ENCODE peak calls at places on chromosome 7, in ten cellular contexts. U, V, B, M, E, R, F, Y, L and Z are unnamed samples.

GRCh38 chr7:112556633-112557032 is 75.8 kb downstream of the LSMEM1 start:
- DNase-seq in Y (peak), L (no peak), V (no peak), U (no peak), M (peak), B (no peak), R (no peak), E (no peak), F (no peak), Z (no peak)

GRCh38 chr7:26404189-26404996 is 112.7 kb downstream of the SNX10 start:
- DNase-seq in M (no peak), B (no peak), V (no peak), U (no peak), F (no peak), Y (no peak), L (no peak), R (no peak), E (no peak), Z (no peak)

GRCh38 chr7:135620980-135621850 is 41.1 kb upstream of the STMP1 start:
- DNase-seq in F (peak), B (no peak), V (peak), U (peak), M (peak), R (no peak), Y (peak), L (peak), E (peak), Z (no peak)

GRCh38 chr7:98202367-98203195 is 8.7 kb upstream of the BHLHA15 start:
- DNase-seq in V (no peak), L (no peak), M (peak), B (no peak), F (no peak), E (no peak), Y (peak), U (no peak), R (no peak), Z (no peak)

GRCh38 chr7:24349339-24349738 is 65.3 kb downstream of the NPY start:
- DNase-seq in Y (no peak), U (no peak), V (no peak), F (no peak), L (no peak), M (no peak), R (no peak), B (no peak), E (peak), Z (no peak)

GRCh38 chr7:135248546-135248945 is 14.9 kb downstream of the STRA8 start:
- DNase-seq in F (no peak), R (no peak), M (no peak), V (no peak), L (no peak), B (no peak), Y (no peak), E (no peak), U (no peak), Z (peak)

GRCh38 chr7:128352138-128352537 is 8.4 kb upstream of the RBM28 start:
- DNase-seq in B (peak), Y (no peak), E (peak), U (no peak), V (peak), R (peak), L (no peak), F (peak), M (no peak), Z (no peak)

GRCh38 chr7:77327067-77327931 is 88.8 kb downstream of the GSAP start:
- DNase-seq in L (no peak), F (peak), U (peak), E (no peak), Y (no peak), V (peak), B (no peak), M (no peak), R (peak), Z (no peak)

GRCh38 chr7:79504607-79505389 is 51.3 kb upstream of the MAGI2 start:
- DNase-seq in E (peak), M (no peak), L (no peak), U (no peak), V (no peak), Y (no peak), B (peak), F (peak), R (no peak), Z (no peak)

GRCh38 chr7:104855826-104856225 is 158.2 kb upstream of the KMT2E start:
- DNase-seq in Y (no peak), B (no peak), E (no peak), L (no peak), V (no peak), M (no peak), F (no peak), U (no peak), R (no peak), Z (no peak)

GRCh38 chr7:31696270-31696669 is 9.3 kb downstream of the PPP1R17 start:
- DNase-seq in M (no peak), Y (no peak), V (no peak), U (no peak), B (peak), E (no peak), L (no peak), R (no peak), F (no peak), Z (no peak)

GRCh38 chr7:17392846-17393245 is 94.4 kb downstream of the AHR start:
- DNase-seq in V (peak), F (no peak), R (no peak), B (no peak), U (no peak), L (no peak), E (no peak), M (no peak), Y (no peak), Z (no peak)

GRCh38 chr7:125423444-125424155 is 494.0 kb upstream of the POT1 start:
- DNase-seq in V (no peak), U (peak), Y (no peak), L (no peak), E (no peak), R (no peak), M (no peak), B (no peak), F (peak), Z (no peak)

GRCh38 chr7:3880221-3880935 is 579.3 kb downstream of the SDK1 start:
- DNase-seq in U (no peak), Y (no peak), M (no peak), L (no peak), F (no peak), E (no peak), V (no peak), B (no peak), R (no peak), Z (no peak)

GRCh38 chr7:45708046-45708950 is 134.1 kb downstream of the ADCY1 start:
- DNase-seq in U (no peak), F (no peak), R (no peak), Y (no peak), E (no peak), V (no peak), B (peak), M (no peak), L (no peak), Z (no peak)

GRCh38 chr7:50808282-50808888 is 25.7 kb upstream of the GRB10 start:
- DNase-seq in R (no peak), U (no peak), E (no peak), F (no peak), L (no peak), M (no peak), V (no peak), B (no peak), Y (no peak), Z (no peak)

GRCh38 chr7:151565541-151565940 is 45.8 kb upstream of the RHEB start:
- DNase-seq in E (no peak), M (no peak), F (no peak), B (no peak), R (no peak), U (no peak), Y (no peak), V (peak), L (no peak), Z (no peak)

GRCh38 chr7:151114151-151115090 is 28.1 kb downstream of the AGAP3 start:
- DNase-seq in B (no peak), Y (no peak), U (peak), E (peak), L (no peak), F (no peak), R (no peak), M (no peak), V (no peak), Z (no peak)

GRCh38 chr7:77657427-77658331 is 38.6 kb upstream of the RSBN1L start:
- DNase-seq in F (peak), Y (peak), V (peak), L (peak), U (peak), B (no peak), E (peak), R (no peak), M (peak), Z (no peak)

GRCh38 chr7:135904282-135904681 is 72.9 kb downstream of the MTPN start:
- DNase-seq in U (no peak), F (no peak), V (no peak), B (no peak), M (no peak), E (no peak), L (no peak), R (no peak), Y (no peak), Z (no peak)

GRCh38 chr7:157926107-157926506 is 589.3 kb downstream of the DNAJB6 start:
- DNase-seq in Y (no peak), M (no peak), U (no peak), R (no peak), L (no peak), F (no peak), V (no peak), E (no peak), B (no peak), Z (no peak)

GRCh38 chr7:132225216-132226030 is 350.8 kb downstream of the PLXNA4 start:
- DNase-seq in R (no peak), V (no peak), F (no peak), M (no peak), E (no peak), L (peak), U (no peak), B (no peak), Y (no peak), Z (no peak)

GRCh38 chr7:2014391-2015241 is 218.1 kb downstream of the MAD1L1 start:
- DNase-seq in V (no peak), L (no peak), B (peak), Y (no peak), R (peak), E (no peak), U (no peak), F (no peak), M (no peak), Z (no peak)

GRCh38 chr7:71239517-71239916 is 107.6 kb downstream of the GALNT17 start:
- DNase-seq in M (no peak), U (no peak), L (no peak), E (peak), F (no peak), B (peak), Y (no peak), V (no peak), R (no peak), Z (no peak)

GRCh38 chr7:27191716-27192545 is 6.9 kb upstream of the HOXA11 start:
- DNase-seq in M (no peak), V (no peak), R (peak), B (no peak), F (no peak), L (no peak), Y (no peak), U (no peak), E (no peak), Z (no peak)

GRCh38 chr7:1494866-1495563 is 9.2 kb downstream of the INTS1 start:
- DNase-seq in E (no peak), F (no peak), Y (no peak), U (no peak), M (no peak), B (no peak), R (no peak), L (no peak), V (no peak), Z (no peak)

GRCh38 chr7:11458736-11459483 is 373.1 kb downstream of the THSD7A start:
- DNase-seq in M (no peak), F (peak), B (no peak), R (no peak), L (peak), U (peak), V (peak), Y (no peak), E (no peak), Z (no peak)

GRCh38 chr7:133056370-133057238 is 25.3 kb downstream of the CHCHD3 start:
- DNase-seq in B (no peak), V (no peak), F (no peak), E (no peak), U (no peak), Y (peak), L (no peak), M (no peak), R (no peak), Z (no peak)

GRCh38 chr7:2982831-2983230 is 60.8 kb downstream of the CARD11 start:
- DNase-seq in E (no peak), Y (no peak), F (no peak), M (peak), U (no peak), L (no peak), R (peak), V (no peak), B (no peak), Z (no peak)

GRCh38 chr7:83835424-83835823 is 186.5 kb upstream of the SEMA3E start:
- DNase-seq in Y (no peak), E (no peak), F (no peak), R (no peak), M (no peak), U (no peak), B (no peak), V (peak), L (no peak), Z (no peak)

GRCh38 chr7:16801111-16801542 is 3.7 kb downstream of the AGR2 start:
- DNase-seq in U (peak), F (peak), M (peak), V (peak), E (peak), B (no peak), L (peak), R (no peak), Y (peak), Z (no peak)

DNA sequence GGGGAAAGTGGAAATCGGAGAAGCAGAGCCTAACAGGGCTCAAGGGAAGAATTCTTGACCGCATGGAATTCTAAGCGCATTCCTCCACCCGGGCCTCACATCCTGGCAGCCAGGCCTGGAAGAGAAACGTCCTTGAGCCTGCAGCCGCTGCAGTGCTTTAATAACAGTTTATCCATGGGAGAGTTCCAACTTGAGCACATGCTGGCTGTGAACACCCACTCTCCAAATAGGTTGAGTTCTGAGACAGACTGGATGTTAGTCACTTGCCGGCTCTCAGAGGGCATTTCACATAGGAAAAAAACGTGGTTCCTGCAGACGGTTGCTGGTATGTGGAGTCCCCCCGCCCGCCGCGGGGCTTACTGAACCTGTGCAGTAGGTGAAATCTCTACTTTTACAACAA is 61.4 kb upstream of the STEAP1B start:
- DNase-seq in L (peak), M (no peak), Y (no peak), B (peak), E (peak), V (peak), R (no peak), F (peak), U (peak), Z (peak)
- TF ChIP-seq CTCF in L (no peak), M (no peak), Y (no peak), B (no peak), E (no peak), V (no peak), R (no peak), F (no peak), U (no peak), Z (no peak)

GRCh38 chr7:55189447-55189760 is 170.6 kb downstream of the EGFR start:
- DNase-seq in Y (no peak), R (no peak), V (no peak), U (no peak), L (no peak), E (no peak), B (no peak), M (no peak), F (no peak), Z (no peak)
- TF ChIP-seq CTCF in Y (no peak), R (no peak), V (no peak), U (no peak), L (no peak), E (no peak), B (no peak), M (no peak), F (no peak), Z (no peak)

DNA sequence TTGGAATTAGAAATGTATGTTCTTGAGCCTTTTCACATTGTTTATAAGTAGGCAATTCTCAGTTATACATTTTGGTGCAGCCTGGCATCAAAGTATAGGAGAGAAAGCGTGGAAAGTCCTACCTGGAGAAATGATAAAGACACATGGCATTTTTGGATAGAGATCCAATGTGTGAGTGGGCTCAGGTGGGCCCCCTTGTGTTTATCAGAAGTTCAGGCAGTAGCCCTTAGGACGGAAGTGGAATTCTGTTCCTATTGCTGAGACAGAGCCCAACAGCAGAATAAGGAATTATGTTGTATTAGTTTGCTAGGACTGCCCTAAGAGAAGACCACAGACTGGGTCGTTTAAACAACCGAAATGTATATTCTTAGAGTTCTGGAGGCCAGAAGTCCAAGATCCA is 85.2 kb upstream of the AMPH start:
- DNase-seq in E (no peak), B (no peak), M (no peak), V (no peak), L (no peak), Y (no peak), U (no peak), F (no peak), R (no peak), Z (no peak)
- TF ChIP-seq CTCF in E (peak), B (no peak), M (no peak), V (no peak), L (no peak), Y (no peak), U (no peak), F (no peak), R (no peak), Z (no peak)

GRCh38 chr7:35694784-35695627 is at the start of gene HERPUD2:
- DNase-seq in L (peak), B (peak), V (peak), R (peak), Y (peak), F (peak), M (peak), U (peak), E (peak), Z (peak)
- TF ChIP-seq CTCF in L (no peak), B (peak), V (no peak), R (no peak), Y (peak), F (no peak), M (no peak), U (no peak), E (no peak), Z (peak)

DNA sequence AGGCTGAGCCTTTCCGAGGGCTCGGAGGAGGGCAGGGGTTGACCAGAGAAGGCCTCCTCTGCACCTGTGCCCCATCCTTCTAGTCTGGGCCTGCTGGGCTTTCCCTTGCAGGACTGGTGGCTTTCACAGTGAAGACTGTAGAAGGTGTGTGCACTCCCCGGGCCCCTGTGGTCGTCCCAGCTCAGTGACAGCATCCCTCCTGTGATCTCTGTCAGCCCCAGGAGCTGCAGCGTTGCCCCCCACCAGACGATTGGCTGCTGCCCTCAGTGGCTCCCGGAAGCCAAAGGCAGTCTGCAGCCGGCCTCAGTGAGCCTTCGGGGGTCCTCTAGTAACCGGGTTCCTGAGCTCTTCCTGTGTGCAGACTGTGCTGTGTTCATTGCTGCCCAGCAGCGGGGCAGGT is 69.4 kb upstream of the EN2 start:
- DNase-seq in U (no peak), L (no peak), E (no peak), M (no peak), R (no peak), Y (no peak), V (no peak), F (no peak), B (no peak), Z (no peak)
- TF ChIP-seq CTCF in U (no peak), L (no peak), E (no peak), M (no peak), R (no peak), Y (no peak), V (no peak), F (no peak), B (no peak), Z (no peak)

DNA sequence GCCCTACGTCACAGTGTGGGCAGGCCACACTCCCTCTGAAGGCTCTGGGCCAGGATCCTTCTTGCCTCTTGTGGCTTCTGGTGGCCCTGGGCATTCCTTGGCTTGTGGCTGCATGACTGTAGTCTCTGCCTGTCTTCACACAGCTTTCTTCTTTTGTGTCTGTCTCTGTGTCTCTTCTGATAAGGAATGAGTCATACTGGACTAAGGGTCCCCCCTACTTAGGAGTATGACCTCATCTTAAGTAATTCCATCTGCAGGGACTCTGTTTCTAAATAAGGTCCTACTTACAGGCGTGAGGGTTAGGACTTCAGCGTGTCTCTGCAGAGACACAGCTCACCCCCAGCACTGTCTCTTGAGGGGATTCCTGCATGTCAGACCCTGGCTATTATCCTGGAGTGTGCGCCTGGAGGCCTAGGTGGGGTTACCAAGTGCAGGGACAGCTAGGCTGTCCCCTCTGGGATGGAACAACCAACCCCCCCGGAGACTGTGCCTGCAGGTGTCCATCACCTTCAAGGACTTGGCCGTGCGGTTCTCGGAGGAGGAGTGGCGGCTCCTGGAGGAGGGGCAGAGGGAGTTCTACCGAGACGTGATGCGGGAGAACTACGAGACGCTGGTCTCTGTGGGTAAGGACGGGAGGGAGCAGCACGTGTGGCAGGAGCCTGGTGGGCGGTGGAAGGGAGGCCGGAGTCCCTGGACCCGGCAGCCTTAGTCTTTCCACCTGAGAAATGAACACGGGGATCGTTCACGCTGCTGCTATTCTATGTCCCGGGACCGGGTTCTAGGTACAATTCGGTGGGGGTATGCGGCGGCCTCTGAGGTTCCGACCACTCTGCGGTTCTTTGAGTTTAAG is 54.1 kb downstream of the ZNF467 start:
- DNase-seq in E (no peak), M (no peak), Y (no peak), F (peak), U (no peak), B (no peak), R (no peak), L (no peak), V (peak), Z (no peak)
- TF ChIP-seq CTCF in E (no peak), M (no peak), Y (no peak), F (no peak), U (no peak), B (no peak), R (no peak), L (no peak), V (no peak), Z (no peak)